ENCODE peak calls at places on chromosome 16, in six cellular contexts. One of them, this sample, is unnamed.

GRCh38 chr16:46947900-46948547 is 25.4 kb downstream of the DNAJA2 start:
- DNase-seq in GM13976: peak
- DNase-seq in uterus: no peak
- DNase-seq in HCT116: peak
- DNase-seq in AG04450: no peak
- DNase-seq in mammary epithelial cell: peak
- DNase-seq in this sample: peak

GRCh38 chr16:11396241-11397048 is 51.2 kb downstream of the RMI2 start:
- DNase-seq in uterus: peak
- DNase-seq in AG04450: peak
- DNase-seq in GM13976: peak
- DNase-seq in mammary epithelial cell: peak
- DNase-seq in HCT116: no peak
- DNase-seq in this sample: peak

GRCh38 chr16:17470002-17470870 is 524 bp downstream of the XYLT1 start:
- DNase-seq in GM13976: no peak
- DNase-seq in HCT116: no peak
- DNase-seq in AG04450: no peak
- DNase-seq in uterus: peak
- DNase-seq in mammary epithelial cell: peak
- DNase-seq in this sample: peak

GRCh38 chr16:82738699-82739098 is 111.9 kb downstream of the CDH13 start:
- DNase-seq in HCT116: no peak
- DNase-seq in uterus: no peak
- DNase-seq in AG04450: no peak
- DNase-seq in mammary epithelial cell: no peak
- DNase-seq in GM13976: no peak
- DNase-seq in this sample: no peak

GRCh38 chr16:52613508-52613907 is 66.6 kb upstream of the TOX3 start:
- DNase-seq in GM13976: no peak
- DNase-seq in mammary epithelial cell: no peak
- DNase-seq in HCT116: no peak
- DNase-seq in uterus: no peak
- DNase-seq in AG04450: no peak
- DNase-seq in this sample: no peak

GRCh38 chr16:12874135-12874534 is 27.3 kb upstream of the SHISA9 start:
- DNase-seq in GM13976: no peak
- DNase-seq in mammary epithelial cell: peak
- DNase-seq in HCT116: no peak
- DNase-seq in uterus: no peak
- DNase-seq in AG04450: no peak
- DNase-seq in this sample: no peak

GRCh38 chr16:23578096-23578830 is 17.9 kb downstream of the NDUFAB1 start:
- DNase-seq in uterus: no peak
- DNase-seq in AG04450: no peak
- DNase-seq in HCT116: no peak
- DNase-seq in mammary epithelial cell: no peak
- DNase-seq in GM13976: no peak
- DNase-seq in this sample: no peak

GRCh38 chr16:84599528-84600202 is 18.2 kb downstream of the COTL1 start:
- DNase-seq in GM13976: peak
- DNase-seq in uterus: peak
- DNase-seq in HCT116: no peak
- DNase-seq in mammary epithelial cell: peak
- DNase-seq in AG04450: peak
- DNase-seq in this sample: peak

GRCh38 chr16:79629003-79629402 is 28.5 kb upstream of the MAF start:
- DNase-seq in mammary epithelial cell: no peak
- DNase-seq in GM13976: no peak
- DNase-seq in uterus: no peak
- DNase-seq in AG04450: no peak
- DNase-seq in HCT116: no peak
- DNase-seq in this sample: no peak

GRCh38 chr16:968620-969019 is 2.2 kb downstream of the LMF1 start:
- DNase-seq in uterus: no peak
- DNase-seq in HCT116: no peak
- DNase-seq in AG04450: no peak
- DNase-seq in mammary epithelial cell: no peak
- DNase-seq in GM13976: no peak
- DNase-seq in this sample: no peak

GRCh38 chr16:10497132-10498088 is 83.0 kb downstream of the EMP2 start:
- DNase-seq in mammary epithelial cell: peak
- DNase-seq in uterus: no peak
- DNase-seq in HCT116: no peak
- DNase-seq in AG04450: no peak
- DNase-seq in GM13976: no peak
- DNase-seq in this sample: no peak

GRCh38 chr16:714079-714478 is 839 bp upstream of the METRN start:
- DNase-seq in HCT116: no peak
- DNase-seq in AG04450: no peak
- DNase-seq in uterus: no peak
- DNase-seq in GM13976: no peak
- DNase-seq in mammary epithelial cell: no peak
- DNase-seq in this sample: no peak

GRCh38 chr16:68696514-68696913 is 40.6 kb upstream of the CDH1 start:
- DNase-seq in uterus: no peak
- DNase-seq in mammary epithelial cell: no peak
- DNase-seq in AG04450: no peak
- DNase-seq in GM13976: no peak
- DNase-seq in HCT116: no peak
- DNase-seq in this sample: no peak

GRCh38 chr16:75096730-75097129 is 19.9 kb downstream of the LDHD start:
- DNase-seq in AG04450: no peak
- DNase-seq in GM13976: no peak
- DNase-seq in uterus: no peak
- DNase-seq in HCT116: peak
- DNase-seq in mammary epithelial cell: peak
- DNase-seq in this sample: no peak
- TF ChIP-seq CTCF in AG04450: peak
- TF ChIP-seq CTCF in GM13976: no peak
- TF ChIP-seq CTCF in uterus: no peak
- TF ChIP-seq CTCF in HCT116: peak
- TF ChIP-seq CTCF in mammary epithelial cell: peak
- TF ChIP-seq CTCF in this sample: no peak

GRCh38 chr16:87033021-87033471 is 284.1 kb downstream of the C16orf95 start:
- DNase-seq in mammary epithelial cell: no peak
- DNase-seq in AG04450: no peak
- DNase-seq in HCT116: no peak
- DNase-seq in GM13976: no peak
- DNase-seq in uterus: no peak
- DNase-seq in this sample: no peak
- TF ChIP-seq CTCF in mammary epithelial cell: no peak
- TF ChIP-seq CTCF in AG04450: no peak
- TF ChIP-seq CTCF in HCT116: no peak
- TF ChIP-seq CTCF in GM13976: no peak
- TF ChIP-seq CTCF in uterus: no peak
- TF ChIP-seq CTCF in this sample: no peak

DNA sequence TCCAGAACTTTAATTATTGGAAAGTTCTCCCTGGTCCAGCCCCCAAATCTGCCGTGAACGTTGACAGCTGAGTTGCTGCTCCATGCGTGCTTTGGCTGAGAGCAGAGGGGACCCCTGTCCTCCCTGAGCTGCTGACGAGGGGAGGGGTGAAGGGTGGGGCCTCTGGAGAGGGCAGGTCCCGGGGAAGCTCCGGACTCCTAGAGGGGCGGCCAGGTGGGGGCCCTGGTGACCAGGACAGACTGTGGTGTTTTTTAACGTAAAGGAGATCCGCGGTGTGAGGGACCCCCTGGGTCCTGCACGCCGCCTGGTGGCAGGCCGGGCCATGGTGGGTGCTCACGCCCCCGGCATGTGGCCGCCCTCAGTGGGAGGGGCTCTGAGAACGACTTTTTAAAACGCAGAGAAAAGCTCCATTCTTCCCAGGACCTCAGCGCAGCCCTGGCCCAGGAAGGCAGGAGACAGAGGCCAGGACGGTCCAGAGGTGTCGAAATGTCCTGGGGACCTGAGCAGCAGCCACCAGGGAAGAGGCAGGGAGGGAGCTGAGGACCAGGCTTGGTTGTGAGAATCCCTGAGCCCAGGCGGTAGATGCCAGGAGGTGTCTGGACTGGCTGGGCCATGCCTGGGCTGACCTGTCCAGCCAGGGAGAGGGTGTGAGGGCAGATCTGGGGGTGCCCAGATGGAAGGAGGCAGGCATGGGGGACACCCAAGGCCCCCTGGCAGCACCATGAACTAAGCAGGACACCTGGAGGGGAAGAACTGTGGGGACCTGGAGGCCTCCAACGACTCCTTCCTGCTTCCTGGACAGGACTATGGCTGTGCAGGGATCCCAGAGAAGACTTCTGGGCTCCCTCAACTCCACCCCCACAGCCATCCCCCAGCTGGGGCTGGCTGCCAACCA is at the start of gene MC1R:
- DNase-seq in HCT116: peak
- DNase-seq in uterus: no peak
- DNase-seq in AG04450: no peak
- DNase-seq in GM13976: peak
- DNase-seq in mammary epithelial cell: no peak
- DNase-seq in this sample: peak
- TF ChIP-seq CTCF in HCT116: peak
- TF ChIP-seq CTCF in uterus: peak
- TF ChIP-seq CTCF in AG04450: peak
- TF ChIP-seq CTCF in GM13976: peak
- TF ChIP-seq CTCF in mammary epithelial cell: no peak
- TF ChIP-seq CTCF in this sample: peak

GRCh38 chr16:88023786-88024185 is 72.6 kb downstream of the BANP start:
- DNase-seq in HCT116: no peak
- DNase-seq in AG04450: no peak
- DNase-seq in uterus: peak
- DNase-seq in mammary epithelial cell: no peak
- DNase-seq in GM13976: no peak
- DNase-seq in this sample: no peak

GRCh38 chr16:88030498-88030897 is 79.3 kb downstream of the BANP start:
- DNase-seq in uterus: peak
- DNase-seq in GM13976: no peak
- DNase-seq in AG04450: no peak
- DNase-seq in mammary epithelial cell: no peak
- DNase-seq in HCT116: no peak
- DNase-seq in this sample: no peak

GRCh38 chr16:88022076-88023042 is 71.1 kb downstream of the BANP start:
- DNase-seq in AG04450: no peak
- DNase-seq in uterus: peak
- DNase-seq in GM13976: no peak
- DNase-seq in HCT116: no peak
- DNase-seq in mammary epithelial cell: no peak
- DNase-seq in this sample: no peak

GRCh38 chr16:88023366-88023765 is 72.1 kb downstream of the BANP start:
- DNase-seq in GM13976: no peak
- DNase-seq in mammary epithelial cell: no peak
- DNase-seq in HCT116: no peak
- DNase-seq in AG04450: no peak
- DNase-seq in uterus: no peak
- DNase-seq in this sample: no peak

GRCh38 chr16:88026964-88027938 is 76.0 kb downstream of the BANP start:
- DNase-seq in mammary epithelial cell: no peak
- DNase-seq in uterus: peak
- DNase-seq in AG04450: no peak
- DNase-seq in HCT116: no peak
- DNase-seq in GM13976: no peak
- DNase-seq in this sample: no peak
- TF ChIP-seq CTCF in mammary epithelial cell: no peak
- TF ChIP-seq CTCF in uterus: no peak
- TF ChIP-seq CTCF in AG04450: no peak
- TF ChIP-seq CTCF in HCT116: no peak
- TF ChIP-seq CTCF in GM13976: no peak
- TF ChIP-seq CTCF in this sample: no peak

GRCh38 chr16:49855280-49855821 is 561 bp downstream of the ZNF423 start:
- DNase-seq in HCT116: no peak
- DNase-seq in mammary epithelial cell: peak
- DNase-seq in AG04450: peak
- DNase-seq in uterus: peak
- DNase-seq in GM13976: peak
- DNase-seq in this sample: peak

GRCh38 chr16:49855822-49856740 is at the start of gene ZNF423:
- DNase-seq in mammary epithelial cell: no peak
- DNase-seq in uterus: peak
- DNase-seq in GM13976: no peak
- DNase-seq in HCT116: no peak
- DNase-seq in AG04450: no peak
- DNase-seq in this sample: no peak

GRCh38 chr16:49857423-49858181 is 1.7 kb upstream of the ZNF423 start:
- DNase-seq in mammary epithelial cell: peak
- DNase-seq in uterus: peak
- DNase-seq in HCT116: peak
- DNase-seq in AG04450: no peak
- DNase-seq in GM13976: peak
- DNase-seq in this sample: peak

GRCh38 chr16:49858200-49859129 is 2.6 kb upstream of the ZNF423 start:
- DNase-seq in HCT116: no peak
- DNase-seq in mammary epithelial cell: peak
- DNase-seq in uterus: peak
- DNase-seq in GM13976: peak
- DNase-seq in AG04450: no peak
- DNase-seq in this sample: no peak

GRCh38 chr16:49856741-49857330 is 924 bp upstream of the ZNF423 start:
- DNase-seq in mammary epithelial cell: peak
- DNase-seq in GM13976: peak
- DNase-seq in AG04450: peak
- DNase-seq in uterus: peak
- DNase-seq in HCT116: peak
- DNase-seq in this sample: no peak
- TF ChIP-seq CTCF in mammary epithelial cell: peak
- TF ChIP-seq CTCF in GM13976: no peak
- TF ChIP-seq CTCF in AG04450: peak
- TF ChIP-seq CTCF in uterus: peak
- TF ChIP-seq CTCF in HCT116: no peak
- TF ChIP-seq CTCF in this sample: no peak

DNA sequence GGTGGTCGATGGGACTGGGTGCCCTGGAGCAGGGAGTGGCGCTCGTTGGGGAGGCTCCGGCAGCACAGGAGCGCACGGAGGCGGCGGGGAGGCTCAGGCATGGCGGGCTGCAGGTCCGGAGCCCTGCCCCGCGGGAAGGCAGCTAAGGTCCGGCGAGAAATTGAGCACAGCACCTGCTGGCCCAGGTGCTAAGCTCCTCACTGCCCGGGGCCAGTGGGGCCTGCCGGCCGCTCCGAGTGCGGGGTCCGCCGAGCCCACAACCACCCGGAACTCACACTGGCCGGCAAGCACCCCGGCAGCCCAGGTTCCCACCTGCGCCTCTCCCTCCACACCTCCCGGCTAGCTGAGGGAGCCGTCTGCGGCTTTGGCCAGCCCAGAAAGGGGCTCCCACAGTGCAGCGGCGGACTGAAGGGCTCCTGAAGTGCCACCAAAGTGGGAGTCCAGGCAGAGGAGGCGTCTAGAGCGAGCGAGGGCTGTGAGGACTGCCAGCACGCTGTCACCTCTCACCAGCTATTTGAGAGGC is 88.8 kb upstream of the EEF2KMT start:
- DNase-seq in AG04450: no peak
- DNase-seq in uterus: no peak
- DNase-seq in HCT116: no peak
- DNase-seq in GM13976: no peak
- DNase-seq in mammary epithelial cell: no peak
- DNase-seq in this sample: no peak
- TF ChIP-seq CTCF in AG04450: no peak
- TF ChIP-seq CTCF in uterus: no peak
- TF ChIP-seq CTCF in HCT116: no peak
- TF ChIP-seq CTCF in GM13976: no peak
- TF ChIP-seq CTCF in mammary epithelial cell: no peak
- TF ChIP-seq CTCF in this sample: no peak